ENCODE peak calls at places on chromosomes 4 and X, in six cellular contexts. B is CD8-positive, alpha-beta T cell; E is K562; N is upper lobe of right lung; F is SK-N-SH treated with all-trans-retinoic acid at 6 μM for 48 hours; V is heart right ventricle. A is an unnamed sample.

GRCh38 chr4:92172203-92172602 is 131.6 kb upstream of the GRID2 start:
- ATAC-seq in V (no peak), B (no peak), E (no peak), N (no peak), F (peak; percentile 25), A (no peak)

GRCh38 chr4:108988514-108989195 is 225.8 kb upstream of the ETNPPL start:
- ATAC-seq in F (no peak), V (no peak), E (peak; percentile 71), N (no peak), B (no peak), A (no peak)

GRCh38 chr4:100017627-100018310 is 67.7 kb upstream of the H2AZ1 start:
- ATAC-seq in N (no peak), E (no peak), V (no peak), B (no peak), F (no peak), A (no peak)

GRCh38 chrX:46770006-46770816 is 11.3 kb upstream of the SLC9A7 start:
- ATAC-seq in V (no peak), N (no peak), B (no peak), F (peak; percentile 72), E (no peak), A (no peak)

GRCh38 chr4:633976-634598 is 8.7 kb downstream of the PDE6B start:
- ATAC-seq in V (no peak), B (no peak), F (no peak), N (peak; percentile 9), E (peak; percentile 63), A (no peak)

GRCh38 chr4:7052923-7053715 is 9.9 kb downstream of the TADA2B start:
- ATAC-seq in V (peak; percentile 65), E (no peak), F (no peak), N (peak; percentile 95), B (peak; percentile 34), A (peak; percentile 23)

GRCh38 chr4:121900132-121900983 is 30.1 kb upstream of the BBS7 start:
- ATAC-seq in N (peak; percentile 82), E (peak; percentile 95), F (peak; percentile 96), V (no peak), B (peak; percentile 80), A (peak; percentile 55)

GRCh38 chr4:150418757-150419410 is 163.1 kb upstream of the MAB21L2 start:
- ATAC-seq in B (no peak), N (no peak), F (no peak), V (no peak), E (no peak), A (no peak)

GRCh38 chr4:159075531-159075932 is 27.3 kb upstream of the RAPGEF2 start:
- ATAC-seq in V (no peak), E (no peak), N (no peak), B (no peak), F (peak; percentile 50), A (no peak)

GRCh38 chrX:51395474-51395806 is 62.8 kb downstream of the NUDT10 start:
- ATAC-seq in V (no peak), F (peak; percentile 18), B (no peak), N (peak; percentile 28), E (no peak), A (peak; percentile 30)

GRCh38 chr4:110361921-110362320 is 114.0 kb upstream of the ENPEP start:
- ATAC-seq in V (no peak), B (no peak), E (no peak), N (no peak), F (no peak), A (no peak)

GRCh38 chrX:53282313-53282712 is 929 bp upstream of the IQSEC2 start:
- ATAC-seq in E (no peak), F (no peak), V (no peak), N (no peak), B (no peak), A (no peak)

GRCh38 chr4:147787204-147787603 is 55.3 kb downstream of the ARHGAP10 start:
- ATAC-seq in V (peak; percentile 57), B (no peak), F (peak; percentile 13), N (no peak), E (no peak), A (peak; percentile 85)

GRCh38 chr4:145066063-145066501 is 31.9 kb downstream of the ANAPC10 start:
- ATAC-seq in E (peak; percentile 42), N (no peak), F (no peak), B (no peak), V (no peak), A (no peak)

GRCh38 chrX:11537141-11537540 is 128.6 kb downstream of the ARHGAP6 start:
- ATAC-seq in F (no peak), B (no peak), N (no peak), V (no peak), E (no peak), A (no peak)

GRCh38 chr4:184288451-184289178 is 70.9 kb upstream of the ENPP6 start:
- ATAC-seq in F (no peak), E (peak; percentile 56), V (no peak), B (peak; percentile 44), N (peak; percentile 67), A (no peak)

GRCh38 chr4:3073158-3074077 is 920 bp downstream of the HTT-AS start:
- ATAC-seq in F (peak; percentile 77), B (no peak), E (peak; percentile 82), N (no peak), V (peak; percentile 13), A (peak; percentile 59)

GRCh38 chr4:763922-764321 is 58.3 kb downstream of the PCGF3 start:
- ATAC-seq in B (peak; percentile 51), N (no peak), E (no peak), V (peak; percentile 29), F (no peak), A (no peak)

GRCh38 chr4:67871867-67872266 is 11.9 kb downstream of the TMPRSS11D start:
- ATAC-seq in B (no peak), V (no peak), E (peak; percentile 91), F (peak; percentile 100), N (peak; percentile 72), A (no peak)

GRCh38 chrX:40041915-40042314 is 55.8 kb downstream of the BCOR start:
- ATAC-seq in V (no peak), F (no peak), B (no peak), N (no peak), E (no peak), A (no peak)

GRCh38 chrX:122135070-122135469 is 1049.0 kb upstream of the GRIA3 start:
- ATAC-seq in N (no peak), F (no peak), B (no peak), E (no peak), V (no peak), A (no peak)

GRCh38 chr4:687975-688694 is 816 bp downstream of the SLC49A3 start:
- ATAC-seq in F (no peak), N (peak; percentile 26), V (peak; percentile 4), E (no peak), B (no peak), A (no peak)

GRCh38 chr4:184811484-184812180 is 14.1 kb downstream of the ACSL1 start:
- ATAC-seq in B (no peak), N (peak; percentile 36), E (no peak), F (no peak), V (no peak), A (no peak)

GRCh38 chr4:31236635-31237173 is 516.5 kb downstream of the PCDH7 start:
- ATAC-seq in E (no peak), N (no peak), F (no peak), V (peak; percentile 67), B (no peak), A (no peak)

GRCh38 chr4:139660518-139661149 is 5.0 kb upstream of the MGST2 start:
- ATAC-seq in F (no peak), N (peak; percentile 57), V (no peak), B (no peak), E (no peak), A (no peak)

GRCh38 chrX:12930150-12930549 is 23.7 kb downstream of the TLR8 start:
- ATAC-seq in V (no peak), N (no peak), E (no peak), F (no peak), B (no peak), A (no peak)

GRCh38 chrX:55342533-55343501 is 78.1 kb upstream of the PAGE3 start:
- ATAC-seq in V (peak; percentile 44), E (peak; percentile 84), F (peak; percentile 83), B (peak; percentile 85), N (peak; percentile 78), A (no peak)

GRCh38 chrX:136822337-136823095 is 41.8 kb upstream of the ARHGEF6 start:
- ATAC-seq in V (peak; percentile 32), N (no peak), B (no peak), F (no peak), E (no peak), A (no peak)

GRCh38 chr4:87034527-87034926 is 99.7 kb downstream of the AFF1 start:
- ATAC-seq in V (no peak), B (no peak), F (no peak), E (no peak), N (no peak), A (no peak)

GRCh38 chr4:20532871-20533870 is 167.1 kb upstream of the PACRGL start:
- ATAC-seq in N (no peak), B (no peak), F (peak; percentile 66), V (no peak), E (no peak), A (no peak)

GRCh38 chrX:24216827-24217226 is 67.3 kb downstream of the ZFX start:
- ATAC-seq in E (peak; percentile 48), V (no peak), B (no peak), F (no peak), N (no peak), A (no peak)

GRCh38 chr4:165711436-165711835 is 161.6 kb upstream of the TLL1 start:
- ATAC-seq in B (no peak), F (no peak), E (no peak), N (no peak), V (no peak), A (no peak)